ENCODE peak calls at places on chromosomes 6 and 20, in seven cellular contexts. One of them, this sample, is unnamed.

GRCh38 chr6:135014353-135014832 is 40.2 kb downstream of the HBS1L start:
- DNase-seq in H9: no peak
- DNase-seq in mesendoderm: no peak
- DNase-seq in neuronal stem cell: no peak
- DNase-seq in IMR-90: no peak
- DNase-seq in H1: no peak
- DNase-seq in trophoblast cell: no peak
- DNase-seq in this sample: no peak

GRCh38 chr20:50673146-50673830 is 18.1 kb downstream of the RIPOR3 start:
- DNase-seq in H9: no peak
- DNase-seq in mesendoderm: no peak
- DNase-seq in neuronal stem cell: no peak
- DNase-seq in IMR-90: no peak
- DNase-seq in H1: no peak
- DNase-seq in trophoblast cell: no peak
- DNase-seq in this sample: peak

GRCh38 chr20:49470922-49471321 is 11.5 kb downstream of the KCNB1 start:
- DNase-seq in H9: no peak
- DNase-seq in mesendoderm: no peak
- DNase-seq in neuronal stem cell: no peak
- DNase-seq in IMR-90: no peak
- DNase-seq in H1: no peak
- DNase-seq in trophoblast cell: no peak
- DNase-seq in this sample: no peak

GRCh38 chr6:37972994-37973757 is 153.6 kb downstream of the ZFAND3 start:
- DNase-seq in H9: no peak
- DNase-seq in mesendoderm: peak
- DNase-seq in neuronal stem cell: no peak
- DNase-seq in IMR-90: no peak
- DNase-seq in H1: no peak
- DNase-seq in trophoblast cell: peak
- DNase-seq in this sample: peak

GRCh38 chr20:16111853-16112412 is 461.3 kb downstream of the KIF16B start:
- DNase-seq in H9: no peak
- DNase-seq in mesendoderm: no peak
- DNase-seq in neuronal stem cell: no peak
- DNase-seq in IMR-90: no peak
- DNase-seq in H1: no peak
- DNase-seq in trophoblast cell: no peak
- DNase-seq in this sample: no peak

GRCh38 chr6:145704153-145704781 is 31.1 kb downstream of the EPM2A start:
- DNase-seq in H9: no peak
- DNase-seq in mesendoderm: no peak
- DNase-seq in neuronal stem cell: no peak
- DNase-seq in IMR-90: peak
- DNase-seq in H1: no peak
- DNase-seq in trophoblast cell: peak
- DNase-seq in this sample: peak

GRCh38 chr20:31746068-31746878 is 7.2 kb downstream of the TPX2 start:
- DNase-seq in H9: no peak
- DNase-seq in mesendoderm: no peak
- DNase-seq in neuronal stem cell: no peak
- DNase-seq in IMR-90: no peak
- DNase-seq in H1: no peak
- DNase-seq in trophoblast cell: no peak
- DNase-seq in this sample: no peak

GRCh38 chr6:43428112-43428570 is 800 bp downstream of the ABCC10 start:
- DNase-seq in H9: no peak
- DNase-seq in mesendoderm: no peak
- DNase-seq in neuronal stem cell: no peak
- DNase-seq in IMR-90: no peak
- DNase-seq in H1: no peak
- DNase-seq in trophoblast cell: no peak
- DNase-seq in this sample: no peak

GRCh38 chr20:32506721-32507120 is 78.4 kb downstream of the NOL4L start:
- DNase-seq in H9: peak
- DNase-seq in mesendoderm: peak
- DNase-seq in neuronal stem cell: no peak
- DNase-seq in IMR-90: no peak
- DNase-seq in H1: no peak
- DNase-seq in trophoblast cell: no peak
- DNase-seq in this sample: no peak

GRCh38 chr6:90296346-90297123 is at the start of gene BACH2:
- DNase-seq in H9: peak
- DNase-seq in mesendoderm: peak
- DNase-seq in neuronal stem cell: peak
- DNase-seq in IMR-90: peak
- DNase-seq in H1: peak
- DNase-seq in trophoblast cell: peak
- DNase-seq in this sample: peak

GRCh38 chr6:37243131-37243815 is 14.3 kb upstream of the TBC1D22B start:
- DNase-seq in H9: no peak
- DNase-seq in mesendoderm: no peak
- DNase-seq in neuronal stem cell: no peak
- DNase-seq in IMR-90: no peak
- DNase-seq in H1: no peak
- DNase-seq in trophoblast cell: no peak
- DNase-seq in this sample: no peak

GRCh38 chr20:46994341-46994740 is 99.7 kb downstream of the EYA2 start:
- DNase-seq in H9: no peak
- DNase-seq in mesendoderm: no peak
- DNase-seq in neuronal stem cell: no peak
- DNase-seq in IMR-90: no peak
- DNase-seq in H1: no peak
- DNase-seq in trophoblast cell: no peak
- DNase-seq in this sample: no peak

GRCh38 chr6:169319561-169319960 is 65.9 kb upstream of the THBS2 start:
- DNase-seq in H9: no peak
- DNase-seq in mesendoderm: no peak
- DNase-seq in neuronal stem cell: no peak
- DNase-seq in IMR-90: peak
- DNase-seq in H1: no peak
- DNase-seq in trophoblast cell: no peak
- DNase-seq in this sample: no peak

GRCh38 chr6:37155394-37156312 is 14.3 kb upstream of the PIM1 start:
- DNase-seq in H9: no peak
- DNase-seq in mesendoderm: no peak
- DNase-seq in neuronal stem cell: no peak
- DNase-seq in IMR-90: no peak
- DNase-seq in H1: no peak
- DNase-seq in trophoblast cell: no peak
- DNase-seq in this sample: no peak

GRCh38 chr6:82270791-82271392 is 23.3 kb upstream of the IBTK start:
- DNase-seq in H9: no peak
- DNase-seq in mesendoderm: peak
- DNase-seq in neuronal stem cell: peak
- DNase-seq in IMR-90: peak
- DNase-seq in H1: no peak
- DNase-seq in trophoblast cell: peak
- DNase-seq in this sample: peak

GRCh38 chr6:34771727-34772126 is 14.4 kb downstream of the SNRPC start:
- DNase-seq in H9: no peak
- DNase-seq in mesendoderm: peak
- DNase-seq in neuronal stem cell: no peak
- DNase-seq in IMR-90: peak
- DNase-seq in H1: peak
- DNase-seq in trophoblast cell: no peak
- DNase-seq in this sample: peak

GRCh38 chr20:45798935-45799642 is 7.3 kb downstream of the DNTTIP1 start:
- DNase-seq in H9: peak
- DNase-seq in mesendoderm: peak
- DNase-seq in neuronal stem cell: peak
- DNase-seq in IMR-90: peak
- DNase-seq in H1: peak
- DNase-seq in trophoblast cell: peak
- DNase-seq in this sample: peak

GRCh38 chr6:164532546-164533362 is 776.7 kb downstream of the C6orf118 start:
- DNase-seq in H9: no peak
- DNase-seq in mesendoderm: peak
- DNase-seq in neuronal stem cell: no peak
- DNase-seq in IMR-90: no peak
- DNase-seq in H1: no peak
- DNase-seq in trophoblast cell: no peak
- DNase-seq in this sample: no peak

GRCh38 chr6:2875840-2876207 is 27.3 kb downstream of the SERPINB9 start:
- DNase-seq in H9: no peak
- DNase-seq in mesendoderm: peak
- DNase-seq in neuronal stem cell: no peak
- DNase-seq in IMR-90: no peak
- DNase-seq in H1: no peak
- DNase-seq in trophoblast cell: no peak
- DNase-seq in this sample: no peak

GRCh38 chr6:2877960-2878359 is 25.1 kb downstream of the SERPINB9 start:
- DNase-seq in H9: no peak
- DNase-seq in mesendoderm: no peak
- DNase-seq in neuronal stem cell: no peak
- DNase-seq in IMR-90: no peak
- DNase-seq in H1: no peak
- DNase-seq in trophoblast cell: peak
- DNase-seq in this sample: no peak

GRCh38 chr6:2876210-2877056 is 26.7 kb downstream of the SERPINB9 start:
- DNase-seq in H9: no peak
- DNase-seq in mesendoderm: peak
- DNase-seq in neuronal stem cell: no peak
- DNase-seq in IMR-90: peak
- DNase-seq in H1: no peak
- DNase-seq in trophoblast cell: peak
- DNase-seq in this sample: peak

GRCh38 chr6:2873643-2874042 is 29.5 kb downstream of the SERPINB9 start:
- DNase-seq in H9: no peak
- DNase-seq in mesendoderm: no peak
- DNase-seq in neuronal stem cell: no peak
- DNase-seq in IMR-90: no peak
- DNase-seq in H1: no peak
- DNase-seq in trophoblast cell: no peak
- DNase-seq in this sample: no peak

GRCh38 chr6:2877057-2877882 is 25.8 kb downstream of the SERPINB9 start:
- DNase-seq in H9: no peak
- DNase-seq in mesendoderm: peak
- DNase-seq in neuronal stem cell: no peak
- DNase-seq in IMR-90: peak
- DNase-seq in H1: no peak
- DNase-seq in trophoblast cell: peak
- DNase-seq in this sample: peak
- H2BK120ac ChIP-seq in H9: no peak
- H2BK120ac ChIP-seq in mesendoderm: peak
- H2BK120ac ChIP-seq in neuronal stem cell: no peak
- H2BK120ac ChIP-seq in IMR-90: peak
- H2BK120ac ChIP-seq in H1: no peak
- H2BK120ac ChIP-seq in trophoblast cell: peak
- H2BK120ac ChIP-seq in this sample: peak

GRCh38 chr6:101728388-101728787 is 334.9 kb downstream of the GRIK2 start:
- DNase-seq in H9: no peak
- DNase-seq in mesendoderm: no peak
- DNase-seq in neuronal stem cell: no peak
- DNase-seq in IMR-90: no peak
- DNase-seq in H1: no peak
- DNase-seq in trophoblast cell: no peak
- DNase-seq in this sample: no peak
- H2BK120ac ChIP-seq in H9: no peak
- H2BK120ac ChIP-seq in mesendoderm: no peak
- H2BK120ac ChIP-seq in neuronal stem cell: no peak
- H2BK120ac ChIP-seq in IMR-90: no peak
- H2BK120ac ChIP-seq in H1: no peak
- H2BK120ac ChIP-seq in trophoblast cell: no peak
- H2BK120ac ChIP-seq in this sample: no peak

GRCh38 chr20:18138639-18139583 is 1.2 kb downstream of the KAT14 start:
- DNase-seq in H9: no peak
- DNase-seq in mesendoderm: peak
- DNase-seq in neuronal stem cell: no peak
- DNase-seq in IMR-90: no peak
- DNase-seq in H1: no peak
- DNase-seq in trophoblast cell: no peak
- DNase-seq in this sample: peak

GRCh38 chr20:18137412-18138265 is at the start of the genes KAT14 and PET117:
- DNase-seq in H9: peak
- DNase-seq in mesendoderm: peak
- DNase-seq in neuronal stem cell: peak
- DNase-seq in IMR-90: peak
- DNase-seq in H1: peak
- DNase-seq in trophoblast cell: peak
- DNase-seq in this sample: peak

GRCh38 chr20:18132663-18133062 is 5.0 kb upstream of the KAT14 start:
- DNase-seq in H9: no peak
- DNase-seq in mesendoderm: no peak
- DNase-seq in neuronal stem cell: no peak
- DNase-seq in IMR-90: no peak
- DNase-seq in H1: no peak
- DNase-seq in trophoblast cell: no peak
- DNase-seq in this sample: no peak

GRCh38 chr20:18138266-18138582 is 561 bp downstream of the KAT14 start:
- DNase-seq in H9: no peak
- DNase-seq in mesendoderm: no peak
- DNase-seq in neuronal stem cell: no peak
- DNase-seq in IMR-90: no peak
- DNase-seq in H1: no peak
- DNase-seq in trophoblast cell: no peak
- DNase-seq in this sample: no peak

GRCh38 chr20:18133962-18134361 is 3.7 kb upstream of the KAT14 start:
- DNase-seq in H9: no peak
- DNase-seq in mesendoderm: no peak
- DNase-seq in neuronal stem cell: no peak
- DNase-seq in IMR-90: no peak
- DNase-seq in H1: no peak
- DNase-seq in trophoblast cell: no peak
- DNase-seq in this sample: no peak
- H2BK120ac ChIP-seq in H9: no peak
- H2BK120ac ChIP-seq in mesendoderm: no peak
- H2BK120ac ChIP-seq in neuronal stem cell: no peak
- H2BK120ac ChIP-seq in IMR-90: no peak
- H2BK120ac ChIP-seq in H1: no peak
- H2BK120ac ChIP-seq in trophoblast cell: no peak
- H2BK120ac ChIP-seq in this sample: no peak

GRCh38 chr6:123616016-123616415 is 20.7 kb downstream of the TRDN start:
- DNase-seq in H9: no peak
- DNase-seq in mesendoderm: no peak
- DNase-seq in neuronal stem cell: no peak
- DNase-seq in IMR-90: no peak
- DNase-seq in H1: no peak
- DNase-seq in trophoblast cell: no peak
- DNase-seq in this sample: no peak

GRCh38 chr6:123622780-123623179 is 14.0 kb downstream of the TRDN start:
- DNase-seq in H9: no peak
- DNase-seq in mesendoderm: no peak
- DNase-seq in neuronal stem cell: no peak
- DNase-seq in IMR-90: no peak
- DNase-seq in H1: no peak
- DNase-seq in trophoblast cell: no peak
- DNase-seq in this sample: no peak

GRCh38 chr6:123619156-123619555 is 17.6 kb downstream of the TRDN start:
- DNase-seq in H9: no peak
- DNase-seq in mesendoderm: no peak
- DNase-seq in neuronal stem cell: no peak
- DNase-seq in IMR-90: no peak
- DNase-seq in H1: no peak
- DNase-seq in trophoblast cell: peak
- DNase-seq in this sample: no peak

DNA sequence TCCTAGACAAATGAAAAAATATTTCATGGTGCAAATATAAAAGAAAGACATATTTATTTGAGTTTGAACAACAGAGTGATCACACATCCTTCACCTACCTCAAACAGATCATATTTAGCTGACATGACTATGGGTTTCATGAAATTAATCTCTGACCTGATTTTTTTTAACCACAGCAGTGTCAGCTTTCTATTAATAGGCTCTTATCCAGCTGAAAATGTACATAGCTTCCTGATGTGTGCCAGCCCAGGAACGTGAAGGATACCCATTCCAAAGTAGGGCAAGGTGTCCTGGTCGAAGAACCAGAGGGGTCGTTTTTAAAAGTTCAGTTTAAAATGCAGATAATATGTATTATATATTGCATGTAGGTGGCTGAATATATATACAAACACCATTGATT is 19.8 kb downstream of the TRDN start:
- DNase-seq in H9: no peak
- DNase-seq in mesendoderm: no peak
- DNase-seq in neuronal stem cell: no peak
- DNase-seq in IMR-90: no peak
- DNase-seq in H1: no peak
- DNase-seq in trophoblast cell: no peak
- DNase-seq in this sample: no peak
- H2BK120ac ChIP-seq in H9: no peak
- H2BK120ac ChIP-seq in mesendoderm: no peak
- H2BK120ac ChIP-seq in neuronal stem cell: no peak
- H2BK120ac ChIP-seq in IMR-90: no peak
- H2BK120ac ChIP-seq in H1: no peak
- H2BK120ac ChIP-seq in trophoblast cell: no peak
- H2BK120ac ChIP-seq in this sample: no peak

This sample was measured in mesenchymal stem cell.